ENCODE peak calls at places on chromosomes 4 and X, in ten cellular contexts. I is CD4-positive, alpha-beta T cell; D is GM12865; W is GM10248; H is sigmoid colon; S is Calu3; Q is fibroblast of pulmonary artery; E is cardiac fibroblast; U is GM20000; R is AG04450. C is an unnamed sample.

GRCh38 chr4:100898844-100899243 is 381.0 kb upstream of the EMCN start:
- DNase-seq in S (no peak), D (no peak), U (no peak), E (no peak), W (no peak), H (no peak), R (no peak), Q (no peak), I (no peak), C (no peak)

GRCh38 chrX:15050395-15050794 is 177.2 kb downstream of the MOSPD2 start:
- DNase-seq in D (no peak), I (no peak), U (no peak), Q (no peak), W (no peak), E (no peak), R (no peak), H (no peak), S (no peak), C (no peak)

GRCh38 chr4:1330761-1331590 is 16.0 kb upstream of the UVSSA start:
- DNase-seq in I (peak), S (no peak), U (no peak), R (no peak), E (no peak), H (no peak), Q (no peak), W (no peak), D (no peak), C (no peak)

GRCh38 chr4:168866635-168867034 is 143.4 kb downstream of the CBR4 start:
- DNase-seq in D (no peak), W (no peak), E (no peak), S (no peak), I (no peak), U (no peak), Q (no peak), R (no peak), H (no peak), C (no peak)

GRCh38 chr4:73891739-73892405 is 22.7 kb downstream of the CXCL1 start:
- DNase-seq in Q (peak), R (peak), H (no peak), U (no peak), E (peak), D (no peak), I (no peak), W (no peak), S (no peak), C (no peak)

GRCh38 chr4:105474110-105474518 is 252 bp upstream of the PPA2 start:
- DNase-seq in D (no peak), S (peak), W (no peak), R (peak), I (no peak), Q (peak), E (peak), U (no peak), H (peak), C (no peak)

GRCh38 chr4:120005091-120005490 is 61.6 kb downstream of the MAD2L1 start:
- DNase-seq in U (no peak), S (no peak), Q (peak), E (peak), H (no peak), R (no peak), W (no peak), I (no peak), D (no peak), C (no peak)

GRCh38 chr4:8376361-8377102 is 64.0 kb downstream of the ACOX3 start:
- DNase-seq in W (no peak), U (no peak), E (no peak), I (no peak), H (peak), R (no peak), Q (peak), D (no peak), S (no peak), C (no peak)

GRCh38 chr4:3833326-3833989 is 67.3 kb downstream of the ADRA2C start:
- DNase-seq in Q (no peak), W (no peak), I (no peak), U (no peak), D (no peak), R (no peak), H (no peak), S (no peak), E (no peak), C (no peak)

GRCh38 chr4:3836041-3836801 is 70.0 kb downstream of the ADRA2C start:
- DNase-seq in H (no peak), U (no peak), D (no peak), I (no peak), Q (no peak), S (no peak), W (no peak), E (no peak), R (no peak), C (no peak)

GRCh38 chr4:3834186-3834920 is 68.2 kb downstream of the ADRA2C start:
- DNase-seq in I (no peak), Q (no peak), U (no peak), R (no peak), E (no peak), S (no peak), H (no peak), W (no peak), D (no peak), C (no peak)

GRCh38 chr4:3835527-3836040 is 69.4 kb downstream of the ADRA2C start:
- DNase-seq in D (no peak), I (no peak), Q (no peak), H (no peak), W (no peak), E (no peak), S (no peak), U (no peak), R (no peak), C (no peak)

DNA sequence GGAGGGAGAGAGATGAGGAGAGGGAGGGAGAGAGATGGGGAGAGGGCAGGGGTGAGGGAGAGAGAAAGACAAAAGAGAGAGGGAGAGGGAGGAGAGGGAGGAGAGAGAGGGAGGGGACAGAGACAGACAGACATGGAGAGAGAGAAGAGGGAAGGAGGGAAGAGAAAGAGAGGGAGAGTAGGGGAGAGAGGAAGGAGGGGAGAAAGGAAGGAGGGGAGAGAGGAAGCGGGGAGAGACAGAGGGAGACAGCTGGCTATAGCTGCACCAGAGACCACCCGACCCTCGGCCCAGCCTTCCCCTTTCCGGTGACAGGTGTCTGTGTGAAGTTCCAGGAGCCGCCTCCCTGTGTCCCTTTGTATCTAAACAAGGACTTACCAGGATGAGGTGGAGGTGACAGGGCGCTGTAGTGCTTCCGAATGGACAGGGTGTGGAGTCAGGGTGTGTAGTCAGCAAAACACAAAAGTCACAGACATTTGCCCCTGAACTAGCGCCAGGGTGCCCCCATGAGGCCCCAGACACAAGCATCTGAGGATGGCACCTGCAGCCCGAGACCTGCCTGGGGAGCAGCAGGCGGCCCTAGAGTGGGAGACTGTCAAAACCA is 68.8 kb downstream of the ADRA2C start:
- DNase-seq in I (no peak), R (no peak), D (no peak), Q (no peak), U (no peak), H (no peak), W (no peak), S (no peak), E (no peak), C (no peak)
- TF ChIP-seq CTCF in I (no peak), R (no peak), D (no peak), Q (no peak), U (no peak), H (no peak), W (no peak), S (no peak), E (no peak), C (no peak)

GRCh38 chr4:21184788-21185187 is 484.5 kb downstream of the PACRGL start:
- DNase-seq in E (no peak), U (no peak), D (no peak), Q (no peak), R (no peak), I (no peak), W (no peak), S (no peak), H (no peak), C (no peak)
- TF ChIP-seq CTCF in E (no peak), U (no peak), D (no peak), Q (no peak), R (no peak), I (no peak), W (no peak), S (no peak), H (no peak), C (no peak)

GRCh38 chrX:107978707-107979307 is 3.4 kb downstream of the TEX13B start:
- DNase-seq in Q (peak), S (peak), R (peak), H (no peak), U (no peak), I (no peak), D (peak), W (no peak), E (peak), C (no peak)
- TF ChIP-seq CTCF in Q (peak), S (peak), R (peak), H (peak), U (no peak), I (peak), D (peak), W (peak), E (peak), C (peak)

DNA sequence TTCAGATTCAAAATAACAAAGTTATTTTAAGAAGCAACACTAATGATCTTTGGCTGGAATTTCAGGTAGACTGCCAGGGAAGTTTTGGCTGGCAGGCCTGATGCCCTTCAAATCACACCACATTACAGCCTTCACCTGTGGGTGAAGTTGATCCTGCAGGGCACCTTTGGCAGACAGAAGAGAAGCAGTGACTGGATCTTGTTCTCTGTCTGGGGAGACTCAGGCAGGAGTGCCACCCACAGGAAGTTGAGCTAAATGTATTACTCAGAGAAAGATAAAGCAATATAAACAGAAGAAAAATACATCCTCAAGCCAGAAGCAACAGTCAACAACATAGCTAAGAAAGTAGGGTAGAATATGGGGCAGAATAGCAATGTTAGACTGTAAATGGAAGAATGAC is 12.8 kb upstream of the CFAP299 start:
- DNase-seq in S (peak), W (no peak), Q (peak), U (no peak), R (no peak), D (peak), H (no peak), I (no peak), E (peak), C (no peak)
- TF ChIP-seq CTCF in S (no peak), W (no peak), Q (peak), U (no peak), R (peak), D (no peak), H (no peak), I (no peak), E (peak), C (peak)

GRCh38 chrX:65575024-65575423 is 40.4 kb upstream of the LAS1L start:
- DNase-seq in U (no peak), S (no peak), D (no peak), R (no peak), E (peak), Q (no peak), I (no peak), W (no peak), H (no peak), C (no peak)

GRCh38 chrX:65572971-65573370 is 38.4 kb upstream of the LAS1L start:
- DNase-seq in E (no peak), S (no peak), H (no peak), R (no peak), W (no peak), D (no peak), I (no peak), U (no peak), Q (no peak), C (no peak)

GRCh38 chrX:65576160-65576559 is 41.6 kb upstream of the LAS1L start:
- DNase-seq in D (no peak), I (no peak), S (no peak), W (no peak), U (no peak), R (no peak), E (no peak), Q (no peak), H (no peak), C (no peak)

GRCh38 chrX:65578346-65578745 is 43.8 kb upstream of the LAS1L start:
- DNase-seq in S (no peak), D (no peak), Q (no peak), U (no peak), W (no peak), R (no peak), H (no peak), I (no peak), E (no peak), C (no peak)

DNA sequence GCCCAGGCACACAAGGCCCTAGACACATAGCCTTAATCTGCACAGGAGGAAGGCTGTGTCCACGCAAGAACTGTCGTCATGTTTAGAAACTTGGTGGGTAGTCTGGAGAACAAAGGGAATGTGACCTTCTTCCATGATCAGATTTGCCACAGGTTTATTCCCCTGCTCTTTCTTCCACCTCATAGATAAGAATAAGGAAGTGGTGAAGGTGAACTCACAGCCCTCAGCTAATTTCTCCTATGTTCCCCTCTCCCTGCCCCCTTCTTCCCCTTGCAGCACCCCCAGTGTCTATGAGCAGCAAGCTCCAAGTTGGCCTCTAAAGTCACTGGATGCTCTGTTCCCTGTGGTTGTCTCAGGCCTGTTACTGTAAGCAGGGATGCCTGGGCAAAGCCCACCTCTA is 39.8 kb upstream of the LAS1L start:
- DNase-seq in H (no peak), Q (no peak), S (no peak), E (no peak), U (no peak), R (no peak), I (no peak), W (no peak), D (no peak), C (no peak)
- TF ChIP-seq CTCF in H (no peak), Q (no peak), S (no peak), E (no peak), U (no peak), R (no peak), I (no peak), W (no peak), D (no peak), C (no peak)

DNA sequence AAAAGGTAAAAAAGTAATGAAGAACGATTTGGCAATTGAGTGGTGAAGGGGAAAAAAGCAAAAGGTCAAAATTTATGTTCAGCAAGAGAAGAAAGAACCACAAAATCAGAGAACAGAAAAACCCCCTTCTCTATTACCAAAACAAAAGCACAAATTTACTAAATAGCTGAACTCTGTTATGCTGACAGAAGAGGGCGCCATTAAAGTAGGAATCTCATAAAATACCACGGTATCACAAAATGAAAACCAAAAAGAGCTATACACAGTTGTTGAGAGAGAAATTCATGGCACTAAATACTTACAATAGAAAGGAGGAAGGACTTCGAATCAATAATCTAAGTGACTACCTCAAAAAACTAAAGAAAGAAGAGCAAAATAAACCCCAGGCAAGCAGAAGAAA is 69.6 kb upstream of the CXorf66 start:
- DNase-seq in W (no peak), R (no peak), H (no peak), U (no peak), E (no peak), S (no peak), D (no peak), I (no peak), Q (peak), C (no peak)
- TF ChIP-seq CTCF in W (no peak), R (peak), H (no peak), U (no peak), E (no peak), S (no peak), D (peak), I (no peak), Q (peak), C (peak)

GRCh38 chrX:50680990-50681389 is 133.0 kb downstream of the SHROOM4 start:
- DNase-seq in S (peak), W (no peak), R (no peak), D (peak), Q (peak), E (peak), U (no peak), I (no peak), H (no peak), C (no peak)
- TF ChIP-seq CTCF in S (no peak), W (no peak), R (peak), D (no peak), Q (peak), E (peak), U (no peak), I (no peak), H (no peak), C (peak)

GRCh38 chrX:135543924-135544323 is 23.5 kb downstream of the INTS6L start:
- DNase-seq in D (peak), E (no peak), R (no peak), W (no peak), H (no peak), S (no peak), I (no peak), U (peak), Q (no peak), C (no peak)
- TF ChIP-seq CTCF in D (peak), E (no peak), R (no peak), W (peak), H (no peak), S (no peak), I (peak), U (peak), Q (no peak), C (peak)

DNA sequence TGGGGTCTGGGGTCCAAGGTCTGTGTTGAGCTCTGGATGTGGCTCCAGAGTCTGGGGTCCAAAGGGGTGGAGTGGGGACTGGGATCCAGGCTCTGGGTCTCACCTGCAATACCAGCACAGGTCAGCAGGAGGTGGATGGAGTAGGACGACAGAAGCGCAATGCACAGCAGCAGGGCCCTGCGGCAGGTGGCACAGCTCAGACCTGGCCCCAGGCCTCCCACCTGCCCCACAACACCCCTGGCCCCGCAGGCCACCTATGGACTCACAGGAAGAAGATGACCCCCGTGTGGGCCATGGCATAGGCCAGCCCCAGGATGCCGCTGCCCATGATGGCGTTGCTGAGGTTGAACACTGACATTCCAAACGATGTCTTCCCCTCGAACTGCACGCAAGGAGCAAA is 3.4 kb downstream of the SLC38A5 start:
- DNase-seq in R (no peak), H (no peak), E (no peak), S (no peak), W (no peak), Q (no peak), I (no peak), U (no peak), D (peak), C (no peak)
- TF ChIP-seq CTCF in R (peak), H (no peak), E (peak), S (peak), W (no peak), Q (peak), I (no peak), U (no peak), D (peak), C (peak)

C was measured in retinal pigment epithelial cell.